ENCODE peak calls at places on chromosomes 12 and 14, in five cellular contexts. W, B, A, P and O are unnamed samples.

GRCh38 chr14:90903101-90903500 is 86.9 kb upstream of the TTC7B start:
- DNase-seq in W (peak; percentile 58), A (peak; percentile 56), B (peak; percentile 11), P (peak; percentile 36), O (no peak)

GRCh38 chr12:1318327-1319031 is 275.9 kb downstream of the FBXL14 start:
- DNase-seq in P (no peak), A (peak; percentile 43), B (no peak), W (no peak), O (peak; percentile 30)

GRCh38 chr12:28222081-28222700 is 31.9 kb downstream of the CCDC91 start:
- DNase-seq in P (peak; percentile 10), W (no peak), B (peak; percentile 11), A (no peak), O (no peak)

GRCh38 chr14:99730876-99731351 is 46.8 kb downstream of the CYP46A1 start:
- DNase-seq in A (no peak), B (no peak), W (peak; percentile 3), P (no peak), O (no peak)

GRCh38 chr14:54331516-54331915 is 65.3 kb upstream of the CDKN3 start:
- DNase-seq in W (no peak), A (no peak), B (no peak), P (no peak), O (no peak)

GRCh38 chr14:96095581-96096476 is 56.7 kb downstream of the C14orf132 start:
- DNase-seq in A (peak; percentile 77), P (no peak), B (no peak), W (no peak), O (peak; percentile 52)

GRCh38 chr14:35335388-35336092 is 43.4 kb downstream of the PSMA6 start:
- DNase-seq in P (no peak), A (no peak), B (no peak), W (no peak), O (no peak)

GRCh38 chr12:30823140-30823669 is 68.5 kb upstream of the CAPRIN2 start:
- DNase-seq in P (no peak), B (no peak), A (peak; percentile 44), W (peak; percentile 35), O (peak; percentile 50)

GRCh38 chr14:28407931-28408330 is 358.7 kb upstream of the FOXG1 start:
- DNase-seq in P (no peak), W (no peak), A (no peak), B (no peak), O (no peak)

GRCh38 chr14:71720978-71721624 is 211.1 kb upstream of the RGS6 start:
- DNase-seq in P (no peak), B (no peak), A (peak; percentile 67), W (peak; percentile 52), O (peak; percentile 45)

GRCh38 chr12:14367097-14367661 is 1.7 kb downstream of the ATF7IP start:
- DNase-seq in W (no peak), A (no peak), P (no peak), B (no peak), O (no peak)

GRCh38 chr12:111409403-111410228 is 3.9 kb downstream of the SH2B3 start:
- DNase-seq in P (no peak), W (peak; percentile 86), A (no peak), B (no peak), O (peak; percentile 44)

GRCh38 chr12:78641837-78642423 is 222.6 kb upstream of the SYT1 start:
- DNase-seq in W (no peak), P (no peak), A (no peak), B (no peak), O (no peak)

GRCh38 chr12:105523164-105524057 is 192.9 kb downstream of the C12orf75 start:
- DNase-seq in A (peak; percentile 85), P (no peak), W (peak; percentile 83), B (no peak), O (peak; percentile 39)

GRCh38 chr12:105659355-105660075 is 329.0 kb downstream of the C12orf75 start:
- DNase-seq in B (no peak), P (no peak), W (peak; percentile 32), A (no peak), O (no peak)

GRCh38 chr12:120350576-120351350 is 18.2 kb downstream of the MSI1 start:
- DNase-seq in A (no peak), P (no peak), B (no peak), W (no peak), O (peak; percentile 67)

GRCh38 chr12:109277899-109278762 is 31.0 kb downstream of the FOXN4 start:
- DNase-seq in W (no peak), A (peak; percentile 34), B (no peak), P (no peak), O (no peak)

GRCh38 chr12:110565919-110566871 is 16.9 kb downstream of the PPTC7 start:
- DNase-seq in A (no peak), P (no peak), B (no peak), W (no peak), O (no peak)

GRCh38 chr14:51873221-51873893 is 12.9 kb downstream of the GNG2 start:
- DNase-seq in B (no peak), A (peak; percentile 72), W (no peak), P (no peak), O (no peak)

GRCh38 chr12:107511292-107511691 is 174.3 kb upstream of the PWP1 start:
- DNase-seq in A (peak; percentile 52), W (no peak), B (no peak), P (no peak), O (no peak)

GRCh38 chr12:70815866-70816470 is 104.6 kb downstream of the PTPRR start:
- DNase-seq in B (no peak), W (no peak), P (no peak), A (no peak), O (no peak)

GRCh38 chr12:32183646-32184045 is 77.0 kb downstream of the BICD1 start:
- DNase-seq in P (no peak), W (no peak), B (no peak), A (no peak), O (no peak)

GRCh38 chr14:76647699-76648298 is 113.5 kb upstream of the VASH1 start:
- DNase-seq in P (no peak), W (no peak), B (no peak), A (peak; percentile 60), O (no peak)

GRCh38 chr12:59570134-59570533 is 25.7 kb upstream of the SLC16A7 start:
- DNase-seq in W (no peak), B (no peak), A (no peak), P (no peak), O (no peak)

GRCh38 chr14:86604546-86604945 is 1074.6 kb downstream of the FLRT2 start:
- DNase-seq in W (no peak), P (no peak), B (no peak), A (peak; percentile 17), O (no peak)

GRCh38 chr12:752673-753400 is 458 bp downstream of the WNK1 start:
- DNase-seq in A (peak; percentile 75), B (no peak), P (peak; percentile 30), W (peak; percentile 45), O (peak; percentile 54)